ENCODE peak calls at places on chromosomes 6 and 20, in five cellular contexts. One of them, this sample, is unnamed.

GRCh38 chr6:38867726-38868125 is 152.6 kb downstream of the DNAH8 start:
- DNase-seq in nephron progenitor cell: no peak
- DNase-seq in mesothelial cell of epicardium: no peak
- DNase-seq in HT1080: peak
- DNase-seq in NCI-H1930: no peak
- DNase-seq in this sample: no peak

GRCh38 chr20:44896583-44896982 is 11.1 kb downstream of the YWHAB start:
- DNase-seq in nephron progenitor cell: no peak
- DNase-seq in mesothelial cell of epicardium: no peak
- DNase-seq in HT1080: no peak
- DNase-seq in NCI-H1930: no peak
- DNase-seq in this sample: no peak

GRCh38 chr20:50504231-50504823 is 5.9 kb upstream of the PTPN1 start:
- DNase-seq in nephron progenitor cell: no peak
- DNase-seq in mesothelial cell of epicardium: no peak
- DNase-seq in HT1080: no peak
- DNase-seq in NCI-H1930: no peak
- DNase-seq in this sample: no peak

GRCh38 chr6:161618816-161619454 is 345.1 kb upstream of the AGPAT4 start:
- DNase-seq in nephron progenitor cell: peak
- DNase-seq in mesothelial cell of epicardium: no peak
- DNase-seq in HT1080: peak
- DNase-seq in NCI-H1930: no peak
- DNase-seq in this sample: peak

GRCh38 chr20:7264137-7264536 is 496.7 kb downstream of the BMP2 start:
- DNase-seq in nephron progenitor cell: no peak
- DNase-seq in mesothelial cell of epicardium: no peak
- DNase-seq in HT1080: no peak
- DNase-seq in NCI-H1930: no peak
- DNase-seq in this sample: no peak

GRCh38 chr20:39451386-39451785 is 489.2 kb downstream of the DHX35 start:
- DNase-seq in nephron progenitor cell: no peak
- DNase-seq in mesothelial cell of epicardium: no peak
- DNase-seq in HT1080: no peak
- DNase-seq in NCI-H1930: no peak
- DNase-seq in this sample: no peak

GRCh38 chr20:58075980-58076749 is 152.3 kb downstream of the ANKRD60 start:
- DNase-seq in nephron progenitor cell: no peak
- DNase-seq in mesothelial cell of epicardium: no peak
- DNase-seq in HT1080: no peak
- DNase-seq in NCI-H1930: no peak
- DNase-seq in this sample: no peak

GRCh38 chr6:135910943-135911618 is 59.6 kb downstream of the PDE7B start:
- DNase-seq in nephron progenitor cell: no peak
- DNase-seq in mesothelial cell of epicardium: no peak
- DNase-seq in HT1080: no peak
- DNase-seq in NCI-H1930: no peak
- DNase-seq in this sample: no peak

GRCh38 chr6:85321926-85322325 is 128.0 kb upstream of the NT5E start:
- DNase-seq in nephron progenitor cell: no peak
- DNase-seq in mesothelial cell of epicardium: no peak
- DNase-seq in HT1080: no peak
- DNase-seq in NCI-H1930: no peak
- DNase-seq in this sample: peak

GRCh38 chr20:3706774-3707507 is 5.5 kb downstream of the SIGLEC1 start:
- DNase-seq in nephron progenitor cell: no peak
- DNase-seq in mesothelial cell of epicardium: no peak
- DNase-seq in HT1080: no peak
- DNase-seq in NCI-H1930: no peak
- DNase-seq in this sample: no peak

GRCh38 chr6:2817778-2818443 is 23.8 kb downstream of the SERPINB1 start:
- DNase-seq in nephron progenitor cell: no peak
- DNase-seq in mesothelial cell of epicardium: no peak
- DNase-seq in HT1080: peak
- DNase-seq in NCI-H1930: no peak
- DNase-seq in this sample: peak

GRCh38 chr6:108914235-108915022 is 66.2 kb downstream of the ARMC2 start:
- DNase-seq in nephron progenitor cell: peak
- DNase-seq in mesothelial cell of epicardium: no peak
- DNase-seq in HT1080: peak
- DNase-seq in NCI-H1930: peak
- DNase-seq in this sample: peak

GRCh38 chr20:7843613-7844012 is 96.6 kb downstream of the HAO1 start:
- DNase-seq in nephron progenitor cell: no peak
- DNase-seq in mesothelial cell of epicardium: no peak
- DNase-seq in HT1080: peak
- DNase-seq in NCI-H1930: no peak
- DNase-seq in this sample: no peak

GRCh38 chr6:16623733-16624132 is 137.5 kb downstream of the ATXN1 start:
- DNase-seq in nephron progenitor cell: no peak
- DNase-seq in mesothelial cell of epicardium: no peak
- DNase-seq in HT1080: no peak
- DNase-seq in NCI-H1930: no peak
- DNase-seq in this sample: no peak

GRCh38 chr6:31791324-31792089 is 4.0 kb downstream of the VARS1 start:
- DNase-seq in nephron progenitor cell: peak
- DNase-seq in mesothelial cell of epicardium: no peak
- DNase-seq in HT1080: peak
- DNase-seq in NCI-H1930: no peak
- DNase-seq in this sample: peak

GRCh38 chr20:47574616-47575401 is 73.1 kb downstream of the NCOA3 start:
- DNase-seq in nephron progenitor cell: no peak
- DNase-seq in mesothelial cell of epicardium: no peak
- DNase-seq in HT1080: no peak
- DNase-seq in NCI-H1930: no peak
- DNase-seq in this sample: peak

GRCh38 chr20:32524871-32525501 is 60.1 kb downstream of the NOL4L start:
- DNase-seq in nephron progenitor cell: no peak
- DNase-seq in mesothelial cell of epicardium: no peak
- DNase-seq in HT1080: no peak
- DNase-seq in NCI-H1930: no peak
- DNase-seq in this sample: no peak

GRCh38 chr20:62025832-62026563 is 39.7 kb downstream of the TAF4 start:
- DNase-seq in nephron progenitor cell: no peak
- DNase-seq in mesothelial cell of epicardium: no peak
- DNase-seq in HT1080: no peak
- DNase-seq in NCI-H1930: no peak
- DNase-seq in this sample: no peak

GRCh38 chr20:49846206-49846807 is 33.7 kb downstream of the SLC9A8 start:
- DNase-seq in nephron progenitor cell: peak
- DNase-seq in mesothelial cell of epicardium: no peak
- DNase-seq in HT1080: peak
- DNase-seq in NCI-H1930: peak
- DNase-seq in this sample: peak

GRCh38 chr6:24228681-24229255 is 102.8 kb downstream of the NRSN1 start:
- DNase-seq in nephron progenitor cell: no peak
- DNase-seq in mesothelial cell of epicardium: no peak
- DNase-seq in HT1080: peak
- DNase-seq in NCI-H1930: no peak
- DNase-seq in this sample: no peak

GRCh38 chr20:58037631-58038030 is 190.8 kb downstream of the ANKRD60 start:
- DNase-seq in nephron progenitor cell: no peak
- DNase-seq in mesothelial cell of epicardium: no peak
- DNase-seq in HT1080: no peak
- DNase-seq in NCI-H1930: no peak
- DNase-seq in this sample: no peak

GRCh38 chr20:4932061-4932460 is 69.2 kb downstream of the SLC23A2 start:
- DNase-seq in nephron progenitor cell: no peak
- DNase-seq in mesothelial cell of epicardium: no peak
- DNase-seq in HT1080: no peak
- DNase-seq in NCI-H1930: no peak
- DNase-seq in this sample: no peak

GRCh38 chr20:57003012-57003411 is 263.4 kb downstream of the BMP7 start:
- DNase-seq in nephron progenitor cell: no peak
- DNase-seq in mesothelial cell of epicardium: no peak
- DNase-seq in HT1080: peak
- DNase-seq in NCI-H1930: no peak
- DNase-seq in this sample: no peak

GRCh38 chr6:133632906-133633305 is 256.0 kb upstream of the TCF21 start:
- DNase-seq in nephron progenitor cell: no peak
- DNase-seq in mesothelial cell of epicardium: no peak
- DNase-seq in HT1080: no peak
- DNase-seq in NCI-H1930: no peak
- DNase-seq in this sample: no peak

GRCh38 chr20:37405351-37405897 is 59.5 kb downstream of the SRC start:
- DNase-seq in nephron progenitor cell: no peak
- DNase-seq in mesothelial cell of epicardium: no peak
- DNase-seq in HT1080: no peak
- DNase-seq in NCI-H1930: no peak
- DNase-seq in this sample: no peak

GRCh38 chr20:44720994-44721784 is 6.0 kb downstream of the CCN5 start:
- DNase-seq in nephron progenitor cell: no peak
- DNase-seq in mesothelial cell of epicardium: no peak
- DNase-seq in HT1080: peak
- DNase-seq in NCI-H1930: no peak
- DNase-seq in this sample: no peak

GRCh38 chr6:110874880-110875547 is 429 bp downstream of the AMD1 start:
- DNase-seq in nephron progenitor cell: peak
- DNase-seq in mesothelial cell of epicardium: peak
- DNase-seq in HT1080: peak
- DNase-seq in NCI-H1930: peak
- DNase-seq in this sample: peak

GRCh38 chr6:56570434-56571359 is 72.0 kb downstream of the DST start:
- DNase-seq in nephron progenitor cell: no peak
- DNase-seq in mesothelial cell of epicardium: no peak
- DNase-seq in HT1080: peak
- DNase-seq in NCI-H1930: no peak
- DNase-seq in this sample: peak

GRCh38 chr6:89321571-89321970 is 6.5 kb upstream of the GABRR2 start:
- DNase-seq in nephron progenitor cell: no peak
- DNase-seq in mesothelial cell of epicardium: no peak
- DNase-seq in HT1080: no peak
- DNase-seq in NCI-H1930: no peak
- DNase-seq in this sample: no peak

GRCh38 chr6:116697475-116697874 is 16.5 kb downstream of the KPNA5 start:
- DNase-seq in nephron progenitor cell: no peak
- DNase-seq in mesothelial cell of epicardium: no peak
- DNase-seq in HT1080: no peak
- DNase-seq in NCI-H1930: no peak
- DNase-seq in this sample: no peak

GRCh38 chr6:50722829-50723562 is 9.7 kb downstream of the TFAP2D start:
- DNase-seq in nephron progenitor cell: no peak
- DNase-seq in mesothelial cell of epicardium: no peak
- DNase-seq in HT1080: no peak
- DNase-seq in NCI-H1930: no peak
- DNase-seq in this sample: no peak

GRCh38 chr20:35303735-35304431 is 11.7 kb upstream of the FAM83C start:
- DNase-seq in nephron progenitor cell: peak
- DNase-seq in mesothelial cell of epicardium: peak
- DNase-seq in HT1080: peak
- DNase-seq in NCI-H1930: peak
- DNase-seq in this sample: peak

GRCh38 chr6:128713461-128713860 is 169.5 kb upstream of the LAMA2 start:
- DNase-seq in nephron progenitor cell: no peak
- DNase-seq in mesothelial cell of epicardium: no peak
- DNase-seq in HT1080: no peak
- DNase-seq in NCI-H1930: no peak
- DNase-seq in this sample: no peak

GRCh38 chr20:60011512-60012507 is 53.6 kb downstream of the CDH26 start:
- DNase-seq in nephron progenitor cell: no peak
- DNase-seq in mesothelial cell of epicardium: no peak
- DNase-seq in HT1080: no peak
- DNase-seq in NCI-H1930: no peak
- DNase-seq in this sample: no peak

GRCh38 chr6:116313377-116313776 is 33.6 kb upstream of the TSPYL1 start:
- DNase-seq in nephron progenitor cell: no peak
- DNase-seq in mesothelial cell of epicardium: no peak
- DNase-seq in HT1080: no peak
- DNase-seq in NCI-H1930: no peak
- DNase-seq in this sample: no peak

GRCh38 chr6:139883776-139884175 is 509.3 kb upstream of the CITED2 start:
- DNase-seq in nephron progenitor cell: no peak
- DNase-seq in mesothelial cell of epicardium: no peak
- DNase-seq in HT1080: no peak
- DNase-seq in NCI-H1930: no peak
- DNase-seq in this sample: no peak

GRCh38 chr20:44606725-44607441 is 24.5 kb downstream of the PKIG start:
- DNase-seq in nephron progenitor cell: no peak
- DNase-seq in mesothelial cell of epicardium: no peak
- DNase-seq in HT1080: no peak
- DNase-seq in NCI-H1930: no peak
- DNase-seq in this sample: no peak

GRCh38 chr6:142155895-142156757 is 9.1 kb downstream of the VTA1 start:
- DNase-seq in nephron progenitor cell: no peak
- DNase-seq in mesothelial cell of epicardium: no peak
- DNase-seq in HT1080: no peak
- DNase-seq in NCI-H1930: no peak
- DNase-seq in this sample: peak

GRCh38 chr6:33609444-33610034 is 11.6 kb upstream of the ITPR3 start:
- DNase-seq in nephron progenitor cell: no peak
- DNase-seq in mesothelial cell of epicardium: no peak
- DNase-seq in HT1080: peak
- DNase-seq in NCI-H1930: no peak
- DNase-seq in this sample: no peak